ENCODE peak calls at places on chromosomes 6 and 20, in seven cellular contexts. X is astrocyte of the spinal cord, H is upper lobe of right lung, P is fibroblast of mammary gland, Q is lower leg skin, S is BJ, M is spleen. V is an unnamed sample.

GRCh38 chr20:48026981-48027592 is 241.8 kb upstream of the SULF2 start:
- DNase-seq in X (no peak), H (no peak), P (peak), Q (no peak), S (no peak), M (no peak), V (no peak)

GRCh38 chr6:87791029-87791428 is 89.0 kb upstream of the AKIRIN2 start:
- DNase-seq in X (no peak), H (no peak), P (no peak), Q (no peak), S (no peak), M (no peak), V (no peak)

GRCh38 chr6:125930810-125931418 is 25.7 kb upstream of the HINT3 start:
- DNase-seq in X (no peak), H (no peak), P (no peak), Q (no peak), S (no peak), M (no peak), V (no peak)

GRCh38 chr20:23484081-23484480 is 6.8 kb upstream of the CST8 start:
- DNase-seq in X (no peak), H (no peak), P (no peak), Q (no peak), S (no peak), M (no peak), V (no peak)

GRCh38 chr20:3133156-3133555 is 26.5 kb downstream of the FASTKD5 start:
- DNase-seq in X (peak), H (no peak), P (no peak), Q (no peak), S (no peak), M (no peak), V (no peak)

GRCh38 chr6:137768935-137769334 is 98.1 kb upstream of the TNFAIP3 start:
- DNase-seq in X (no peak), H (no peak), P (no peak), Q (no peak), S (no peak), M (no peak), V (no peak)

GRCh38 chr6:163031931-163032330 is 304.2 kb downstream of the PACRG start:
- DNase-seq in X (no peak), H (no peak), P (no peak), Q (no peak), S (no peak), M (no peak), V (no peak)

GRCh38 chr6:32974541-32975308 is 6.3 kb downstream of the BRD2 start:
- DNase-seq in X (no peak), H (no peak), P (no peak), Q (no peak), S (no peak), M (no peak), V (no peak)

GRCh38 chr20:54194724-54195438 is 13.0 kb upstream of the PFDN4 start:
- DNase-seq in X (no peak), H (no peak), P (peak), Q (no peak), S (no peak), M (no peak), V (no peak)

GRCh38 chr6:86192123-86192522 is 549.4 kb upstream of the SYNCRIP start:
- DNase-seq in X (no peak), H (no peak), P (peak), Q (no peak), S (no peak), M (no peak), V (peak)

GRCh38 chr6:28732052-28732451 is 191.7 kb downstream of the TRIM27 start:
- DNase-seq in X (no peak), H (no peak), P (no peak), Q (no peak), S (no peak), M (no peak), V (no peak)

GRCh38 chr20:38217791-38218565 is 42.6 kb downstream of the KIAA1755 start:
- DNase-seq in X (peak), H (peak), P (peak), Q (no peak), S (peak), M (peak), V (peak)

GRCh38 chr6:5592911-5593519 is 331.7 kb downstream of the FARS2 start:
- DNase-seq in X (no peak), H (no peak), P (no peak), Q (no peak), S (no peak), M (no peak), V (no peak)

GRCh38 chr6:47822856-47823554 is 41.2 kb downstream of the OPN5 start:
- DNase-seq in X (peak), H (no peak), P (peak), Q (no peak), S (no peak), M (no peak), V (no peak)

GRCh38 chr20:32902456-32903420 is 44.0 kb downstream of the EFCAB8 start:
- DNase-seq in X (peak), H (peak), P (peak), Q (no peak), S (no peak), M (peak), V (peak)

GRCh38 chr6:842141-842540 is 149.2 kb upstream of the EXOC2 start:
- DNase-seq in X (peak), H (no peak), P (no peak), Q (no peak), S (no peak), M (no peak), V (no peak)

GRCh38 chr6:41585605-41586004 is 39.4 kb downstream of the FOXP4 start:
- DNase-seq in X (no peak), H (no peak), P (no peak), Q (no peak), S (no peak), M (no peak), V (no peak)

GRCh38 chr6:25706314-25707014 is 48.1 kb upstream of the SLC17A4 start:
- DNase-seq in X (no peak), H (peak), P (peak), Q (no peak), S (no peak), M (no peak), V (peak)
- TF ChIP-seq CTCF in X (no peak), H (no peak), P (no peak), Q (no peak), S (no peak), M (no peak), V (no peak)

GRCh38 chr6:139290787-139291294 is 957 bp downstream of the TXLNB start:
- DNase-seq in X (peak), H (no peak), P (peak), Q (peak), S (no peak), M (no peak), V (peak)
- H3K4me3 ChIP-seq in X (no peak), H (no peak), P (no peak), Q (no peak), S (no peak), M (no peak), V (no peak)

GRCh38 chr20:59158673-59159072 is 4.9 kb upstream of the ZNF831 start:
- DNase-seq in X (no peak), H (no peak), P (no peak), Q (no peak), S (no peak), M (no peak), V (no peak)

GRCh38 chr20:59159822-59160740 is 3.5 kb upstream of the ZNF831 start:
- DNase-seq in X (no peak), H (no peak), P (no peak), Q (no peak), S (no peak), M (no peak), V (no peak)

GRCh38 chr20:59157961-59158541 is 5.6 kb upstream of the ZNF831 start:
- DNase-seq in X (no peak), H (no peak), P (no peak), Q (no peak), S (no peak), M (no peak), V (no peak)

GRCh38 chr20:59157064-59157463 is 6.6 kb upstream of the ZNF831 start:
- DNase-seq in X (no peak), H (no peak), P (no peak), Q (no peak), S (no peak), M (no peak), V (no peak)

DNA sequence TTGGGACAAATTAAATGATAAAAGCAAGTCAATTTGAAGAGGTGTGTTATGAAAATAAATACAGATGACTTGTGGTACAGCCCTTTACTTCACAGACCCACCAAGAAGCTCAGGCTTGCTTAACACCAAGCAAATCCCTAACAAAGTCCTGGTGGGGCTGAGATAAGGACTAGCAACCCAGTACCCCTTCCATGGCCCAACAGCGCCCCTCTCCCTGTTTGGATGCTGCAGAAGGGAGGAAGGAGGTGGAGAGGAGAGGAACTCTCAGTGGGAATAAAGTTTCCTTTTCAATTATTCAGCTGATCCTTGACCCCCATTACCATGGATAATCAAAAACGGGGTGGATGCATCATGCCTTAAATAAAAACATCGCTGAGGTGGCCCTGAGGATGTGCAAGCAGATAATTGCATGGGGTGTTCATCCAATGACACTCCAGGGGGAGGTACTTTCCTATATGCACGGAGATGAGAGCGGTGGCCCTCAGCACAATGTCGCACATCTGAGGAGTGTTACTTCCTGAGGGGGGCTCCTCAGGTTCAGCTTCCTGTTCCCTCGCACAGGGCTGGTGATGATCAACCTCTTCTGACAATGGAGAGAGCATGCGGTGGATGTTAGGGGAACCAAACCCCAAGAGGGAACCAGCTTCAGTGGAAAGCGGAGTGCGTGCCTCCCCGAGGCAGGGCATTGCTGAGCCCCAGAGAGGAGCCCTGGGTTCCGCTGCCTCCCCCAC is 4.4 kb upstream of the ZNF831 start:
- DNase-seq in X (no peak), H (no peak), P (no peak), Q (no peak), S (no peak), M (no peak), V (no peak)
- TF ChIP-seq CTCF in X (no peak), H (no peak), P (no peak), Q (no peak), S (no peak), M (no peak), V (no peak)

GRCh38 chr6:149456311-149457021 is 28.3 kb downstream of the ZC3H12D start:
- DNase-seq in X (no peak), H (no peak), P (no peak), Q (no peak), S (no peak), M (peak), V (no peak)

GRCh38 chr6:149453597-149454340 is 31.0 kb downstream of the ZC3H12D start:
- DNase-seq in X (no peak), H (no peak), P (no peak), Q (no peak), S (no peak), M (peak), V (no peak)

GRCh38 chr6:149452062-149452939 is 32.5 kb downstream of the ZC3H12D start:
- DNase-seq in X (no peak), H (no peak), P (no peak), Q (no peak), S (no peak), M (peak), V (no peak)

GRCh38 chr6:149455028-149455732 is 29.6 kb downstream of the ZC3H12D start:
- DNase-seq in X (no peak), H (no peak), P (no peak), Q (no peak), S (no peak), M (peak), V (no peak)

DNA sequence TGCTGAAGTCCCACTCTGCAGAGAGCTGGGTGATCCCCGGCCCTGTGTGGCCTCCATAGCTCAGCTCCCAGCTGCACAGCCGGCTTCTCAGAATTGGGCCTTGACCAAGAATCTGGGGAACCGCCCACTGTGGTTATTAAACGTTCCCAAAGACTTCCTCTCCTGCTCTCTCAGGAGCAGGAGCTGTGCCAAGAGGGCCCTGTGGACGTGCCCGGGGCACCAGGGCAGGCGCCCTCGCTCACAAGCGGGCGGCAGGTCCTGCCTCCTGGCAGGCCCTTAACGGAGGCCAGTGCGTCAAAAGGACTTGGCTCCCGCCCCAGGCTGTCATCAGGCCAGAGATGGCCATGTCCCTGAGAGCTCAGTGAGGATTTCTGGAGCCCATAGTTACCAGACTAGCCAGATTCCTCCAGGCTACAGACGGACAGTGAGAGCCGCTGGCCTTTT is 30.4 kb downstream of the ZC3H12D start:
- DNase-seq in X (peak), H (peak), P (peak), Q (peak), S (peak), M (peak), V (peak)
- H3K4me3 ChIP-seq in X (no peak), H (no peak), P (no peak), Q (no peak), S (no peak), M (no peak), V (no peak)

GRCh38 chr6:37699138-37699766 is 1.6 kb upstream of the MDGA1 start:
- DNase-seq in X (no peak), H (no peak), P (no peak), Q (no peak), S (no peak), M (no peak), V (no peak)

GRCh38 chr6:37704923-37705238 is 7.2 kb upstream of the MDGA1 start:
- DNase-seq in X (no peak), H (no peak), P (no peak), Q (no peak), S (no peak), M (no peak), V (no peak)

GRCh38 chr6:37704066-37704465 is 6.4 kb upstream of the MDGA1 start:
- DNase-seq in X (no peak), H (no peak), P (no peak), Q (no peak), S (no peak), M (no peak), V (no peak)

GRCh38 chr6:37700266-37700973 is 2.7 kb upstream of the MDGA1 start:
- DNase-seq in X (no peak), H (no peak), P (no peak), Q (no peak), S (no peak), M (no peak), V (no peak)

GRCh38 chr6:37702314-37702713 is 4.6 kb upstream of the MDGA1 start:
- DNase-seq in X (no peak), H (no peak), P (no peak), Q (no peak), S (no peak), M (no peak), V (no peak)
- TF ChIP-seq CTCF in X (no peak), H (no peak), P (peak), Q (no peak), S (no peak), M (no peak), V (peak)

GRCh38 chr6:113352029-113352801 is 504.9 kb upstream of the MARCKS start:
- DNase-seq in X (peak), H (no peak), P (peak), Q (no peak), S (no peak), M (no peak), V (peak)

GRCh38 chr6:113352831-113353230 is 504.3 kb upstream of the MARCKS start:
- DNase-seq in X (no peak), H (no peak), P (no peak), Q (no peak), S (no peak), M (no peak), V (no peak)

GRCh38 chr6:113350521-113350920 is 506.6 kb upstream of the MARCKS start:
- DNase-seq in X (no peak), H (no peak), P (peak), Q (no peak), S (no peak), M (no peak), V (peak)

GRCh38 chr6:113347420-113347819 is 509.7 kb upstream of the MARCKS start:
- DNase-seq in X (peak), H (no peak), P (peak), Q (no peak), S (no peak), M (no peak), V (peak)

GRCh38 chr6:113351183-113351834 is 505.8 kb upstream of the MARCKS start:
- DNase-seq in X (peak), H (no peak), P (peak), Q (peak), S (peak), M (no peak), V (peak)
- H3K4me3 ChIP-seq in X (no peak), H (no peak), P (no peak), Q (no peak), S (no peak), M (no peak), V (no peak)

GRCh38 chr6:20839624-20840023 is 305.4 kb downstream of the CDKAL1 start:
- DNase-seq in X (no peak), H (no peak), P (no peak), Q (no peak), S (no peak), M (no peak), V (no peak)
- TF ChIP-seq CTCF in X (no peak), H (no peak), P (peak), Q (no peak), S (no peak), M (no peak), V (peak)

GRCh38 chr6:56399672-56400263 is 152.4 kb upstream of the COL21A1 start:
- DNase-seq in X (no peak), H (no peak), P (no peak), Q (no peak), S (no peak), M (no peak), V (no peak)
- H3K4me3 ChIP-seq in X (no peak), H (no peak), P (no peak), Q (no peak), S (no peak), M (no peak), V (no peak)

GRCh38 chr20:51635680-51636079 is 93.2 kb upstream of the NFATC2 start:
- DNase-seq in X (no peak), H (no peak), P (no peak), Q (no peak), S (no peak), M (no peak), V (no peak)
- TF ChIP-seq CTCF in X (no peak), H (no peak), P (no peak), Q (no peak), S (no peak), M (no peak), V (no peak)

GRCh38 chr20:10721112-10721896 is 47.5 kb upstream of the JAG1 start:
- DNase-seq in X (peak), H (no peak), P (no peak), Q (no peak), S (no peak), M (no peak), V (no peak)
- H3K4me3 ChIP-seq in X (no peak), H (no peak), P (no peak), Q (no peak), S (no peak), M (no peak), V (no peak)